ENCODE peak calls at places on chromosomes 6 and 20, in four cellular contexts. E is IMR-90, A is H9, J is H1. L is an unnamed sample.

GRCh38 chr20:49282584-49283171 is 4.8 kb upstream of the ZNFX1 start:
- DNase-seq in J (no peak), E (no peak), A (no peak), L (peak; percentile 42)

GRCh38 chr6:170285482-170285881 is 5.4 kb downstream of the DLL1 start:
- DNase-seq in E (no peak), J (no peak), A (no peak), L (no peak)

GRCh38 chr6:40809627-40810026 is 222.5 kb upstream of the LRFN2 start:
- DNase-seq in J (no peak), E (no peak), A (no peak), L (no peak)

GRCh38 chr20:51460569-51461265 is 81.8 kb downstream of the NFATC2 start:
- DNase-seq in J (no peak), E (no peak), A (no peak), L (no peak)

GRCh38 chr20:2140561-2140960 is 38.9 kb downstream of the STK35 start:
- DNase-seq in J (no peak), E (peak; percentile 63), A (no peak), L (no peak)

GRCh38 chr6:11769816-11770545 is 8.6 kb downstream of the ADTRP start:
- DNase-seq in A (peak; percentile 67), E (no peak), J (no peak), L (peak; percentile 95)

GRCh38 chr6:140183881-140184280 is 809.4 kb upstream of the CITED2 start:
- DNase-seq in E (peak; percentile 14), J (no peak), A (no peak), L (no peak)

GRCh38 chr6:28263946-28264345 is 3.0 kb upstream of the ZSCAN26 start:
- DNase-seq in J (no peak), A (no peak), E (peak; percentile 30), L (no peak)

GRCh38 chr20:46406986-46407670 is 713 bp upstream of the ELMO2 start:
- DNase-seq in A (no peak), E (peak; percentile 15), J (no peak), L (no peak)

GRCh38 chr6:87444362-87444761 is 28.4 kb upstream of the SLC35A1 start:
- DNase-seq in A (peak; percentile 53), E (no peak), J (peak; percentile 33), L (peak; percentile 91)

GRCh38 chr20:2559641-2560040 is 23.3 kb downstream of the TMC2 start:
- DNase-seq in A (no peak), J (no peak), E (no peak), L (no peak)

GRCh38 chr6:3929281-3929798 is 80.2 kb downstream of the FAM50B start:
- DNase-seq in E (peak; percentile 77), J (no peak), A (no peak), L (no peak)

GRCh38 chr6:77415706-77416105 is 47.6 kb downstream of the HTR1B start:
- DNase-seq in J (no peak), A (no peak), E (no peak), L (no peak)

GRCh38 chr6:7406743-7407142 is 17.1 kb downstream of the RIOK1 start:
- DNase-seq in J (no peak), A (no peak), E (peak; percentile 56), L (no peak)

GRCh38 chr6:88650029-88650619 is 313.3 kb downstream of the RNGTT start:
- DNase-seq in J (no peak), A (no peak), E (peak; percentile 91), L (no peak)

GRCh38 chr6:14310955-14311354 is 193.4 kb downstream of the CD83 start:
- DNase-seq in E (no peak), J (no peak), A (no peak), L (peak; percentile 85)

GRCh38 chr20:50304883-50305635 is 114.4 kb downstream of the CEBPB start:
- DNase-seq in J (no peak), A (peak; percentile 29), E (peak; percentile 99), L (no peak)

GRCh38 chr6:40555092-40555491 is 32.1 kb downstream of the LRFN2 start:
- DNase-seq in A (no peak), J (no peak), E (no peak), L (peak; percentile 13)

GRCh38 chr6:2743280-2744205 is 7.2 kb downstream of the MYLK4 start:
- DNase-seq in J (no peak), E (no peak), A (no peak), L (no peak)

GRCh38 chr6:148750826-148751225 is 4.0 kb downstream of the UST start:
- DNase-seq in J (no peak), A (no peak), E (peak; percentile 36), L (no peak)

GRCh38 chr6:4264076-4264475 is 128.7 kb upstream of the ECI2 start:
- DNase-seq in A (no peak), J (no peak), E (no peak), L (no peak)

GRCh38 chr6:170134077-170135040 is 156.5 kb downstream of the DLL1 start:
- DNase-seq in J (no peak), A (no peak), E (no peak), L (no peak)

GRCh38 chr6:26520840-26521484 is 17.2 kb upstream of the HMGN4 start:
- DNase-seq in E (peak; percentile 80), A (peak; percentile 86), J (no peak), L (peak; percentile 87)

GRCh38 chr6:79666633-79667032 is 35.5 kb downstream of the SH3BGRL2 start:
- DNase-seq in J (no peak), E (no peak), A (no peak), L (no peak)

GRCh38 chr6:166598441-166599138 is 12.1 kb upstream of the RAMACL start:
- DNase-seq in E (peak; percentile 97), A (no peak), J (no peak), L (no peak)

GRCh38 chr20:21046413-21047070 is 59.6 kb downstream of the LINC00237 start:
- DNase-seq in A (no peak), E (no peak), J (no peak), L (peak; percentile 85)

DNA sequence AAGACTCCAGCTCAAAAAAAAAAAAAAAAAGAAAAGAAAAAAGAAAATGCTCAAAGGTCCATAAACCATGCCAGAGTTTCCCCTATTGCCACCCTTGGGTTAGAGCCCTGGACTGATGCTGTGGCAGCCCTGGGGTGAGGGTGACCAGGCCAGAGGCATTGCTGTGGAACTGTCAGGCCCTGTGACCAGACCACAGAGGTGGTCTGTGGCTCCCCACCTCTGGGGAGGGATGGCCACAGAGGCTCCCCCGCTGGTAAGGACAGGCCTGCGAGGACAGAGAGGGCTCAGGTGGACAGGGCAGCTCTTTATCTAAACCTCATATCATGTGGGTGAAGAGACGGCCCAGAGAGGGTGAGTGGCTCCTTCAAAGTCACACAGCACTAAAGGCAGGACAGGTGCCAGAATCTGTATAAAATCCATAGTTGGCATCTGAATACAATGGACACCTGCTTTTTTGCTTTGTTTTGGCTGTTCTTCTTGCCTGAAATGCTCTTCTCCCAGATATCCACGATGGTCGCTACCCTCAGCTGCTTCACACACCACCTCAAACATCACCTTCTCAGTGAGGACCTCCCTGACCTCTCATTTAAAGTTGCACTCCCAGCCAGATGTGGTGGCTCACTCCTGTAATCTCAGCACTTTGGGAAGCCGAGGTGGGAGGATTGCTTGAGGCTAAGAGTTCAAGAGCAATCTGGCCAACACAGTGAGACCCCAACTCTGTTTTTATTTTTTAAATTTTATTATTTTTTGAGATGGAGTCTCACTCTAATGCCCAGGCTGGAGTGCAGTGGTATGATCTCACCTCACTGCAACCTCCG is 22.5 kb upstream of the SPDEF start:
- DNase-seq in E (no peak), A (no peak), J (no peak), L (no peak)
- H3K56ac ChIP-seq in E (no peak overlapping the region), A (no peak overlapping the region), J (no peak overlapping the region), L (no peak overlapping the region)

GRCh38 chr6:128363424-128363823 is 157.0 kb downstream of the PTPRK start:
- DNase-seq in E (peak; percentile 56), J (no peak), A (no peak), L (no peak)

GRCh38 chr6:128361378-128361777 is 159.0 kb downstream of the PTPRK start:
- DNase-seq in E (no peak), J (no peak), A (no peak), L (no peak)

GRCh38 chr6:128357391-128358110 is 162.8 kb downstream of the PTPRK start:
- DNase-seq in J (no peak), E (no peak), A (no peak), L (no peak)

GRCh38 chr6:128363020-128363419 is 157.4 kb downstream of the PTPRK start:
- DNase-seq in E (no peak), A (no peak), J (no peak), L (no peak)

GRCh38 chr6:128358111-128358780 is 162.2 kb downstream of the PTPRK start:
- DNase-seq in A (no peak), J (no peak), E (peak; percentile 40), L (no peak)
- H3K56ac ChIP-seq in A (no peak overlapping the region), J (no peak overlapping the region), E (no peak overlapping the region), L (no peak overlapping the region)

DNA sequence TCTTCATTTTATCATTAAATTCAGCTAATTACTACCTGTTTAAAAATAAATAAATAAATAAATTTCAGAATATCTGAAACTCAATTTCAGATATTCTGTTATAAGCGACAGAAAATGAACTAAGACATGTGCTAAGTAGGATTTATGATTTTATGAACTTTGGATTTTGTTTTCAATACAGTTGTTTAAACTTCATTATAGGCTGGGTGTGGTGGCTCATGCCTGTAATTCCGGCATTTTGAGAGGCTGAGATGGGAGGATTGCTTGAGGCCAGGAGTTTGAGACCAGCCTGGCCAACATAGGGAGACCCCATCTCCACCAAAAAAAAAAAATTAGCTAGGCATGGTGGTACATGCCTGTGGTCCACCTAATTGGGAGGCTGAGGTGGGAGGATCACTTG is 36.0 kb downstream of the AFG1L start:
- DNase-seq in J (no peak), E (no peak), A (no peak), L (no peak)
- H3K56ac ChIP-seq in J (no peak overlapping the region), E (no peak overlapping the region), A (no peak overlapping the region), L (no peak overlapping the region)

GRCh38 chr20:6083926-6084325 is 30.1 kb upstream of the LRRN4 start:
- DNase-seq in A (no peak), J (no peak), E (no peak), L (no peak)
- H3K56ac ChIP-seq in A (no peak overlapping the region), J (no peak overlapping the region), E (no peak overlapping the region), L (no peak overlapping the region)

GRCh38 chr20:24782801-24783630 is 166.1 kb upstream of the CST7 start:
- DNase-seq in E (no peak), A (peak; percentile 41), J (no peak), L (peak; percentile 38)

GRCh38 chr20:24783631-24784492 is 165.2 kb upstream of the CST7 start:
- DNase-seq in J (no peak), E (no peak), A (peak; percentile 59), L (peak; percentile 60)

GRCh38 chr20:24785141-24785924 is 163.7 kb upstream of the CST7 start:
- DNase-seq in A (no peak), J (no peak), E (peak; percentile 35), L (no peak)

GRCh38 chr20:24786096-24786495 is 163.0 kb upstream of the CST7 start:
- DNase-seq in E (no peak), A (no peak), J (no peak), L (no peak)

DNA sequence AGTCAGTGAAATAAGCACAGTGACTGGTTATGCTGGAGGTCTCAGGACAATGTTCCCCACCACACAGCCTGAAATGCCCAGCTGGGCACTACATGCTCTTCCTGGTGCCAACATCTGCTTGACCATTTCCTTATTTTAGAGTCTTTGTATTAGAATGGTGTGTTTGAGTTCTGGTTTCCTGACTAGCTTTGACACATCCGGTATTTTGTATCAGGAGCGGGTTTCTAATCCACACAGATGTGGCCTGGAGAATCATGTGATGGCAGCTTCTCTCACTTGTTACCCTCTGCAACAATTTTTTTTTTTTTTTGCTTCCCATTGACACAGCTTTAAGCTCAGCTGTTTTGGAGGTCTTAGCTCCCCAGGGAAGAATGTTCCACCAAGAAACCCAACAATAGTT is 164.5 kb upstream of the CST7 start:
- DNase-seq in E (no peak), J (no peak), A (no peak), L (no peak)
- H3K56ac ChIP-seq in E (no peak overlapping the region), J (no peak overlapping the region), A (no peak overlapping the region), L (no peak overlapping the region)

L was measured in mesendoderm.